ENCODE peak calls at places on chromosome 13, in five cellular contexts. G is brain microvascular endothelial cell; A is CD8-positive, alpha-beta T cell; W is IMR-90; Z is HFF-Myc. S is an unnamed sample.
A peak's percentile ranks its signal among the peaks of the same experiment; 100 is the strongest.

GRCh38 chr13:41960195-41960699 is 662 bp downstream of the VWA8 start:
- DNase-seq in G (no peak), A (no peak), W (peak; percentile 29), Z (no peak), S (no peak)

GRCh38 chr13:28854657-28855056 is 34.5 kb downstream of the MTUS2 start:
- DNase-seq in G (no peak), A (no peak), W (no peak), Z (peak; percentile 2), S (no peak)

GRCh38 chr13:20193924-20194631 is 1.3 kb upstream of the GJB2 start:
- DNase-seq in G (no peak), A (no peak), W (no peak), Z (no peak), S (no peak)

GRCh38 chr13:108425056-108425455 is 155.5 kb downstream of the TNFSF13B start:
- DNase-seq in G (peak; percentile 86), A (no peak), W (no peak), Z (no peak), S (no peak)

GRCh38 chr13:99984463-99985242 is 3.1 kb downstream of the ZIC2 start:
- DNase-seq in G (no peak), A (no peak), W (no peak), Z (no peak), S (no peak)

GRCh38 chr13:25885418-25885817 is 166.4 kb downstream of the SHISA2 start:
- DNase-seq in G (no peak), A (no peak), W (no peak), Z (no peak), S (no peak)

GRCh38 chr13:79481685-79482052 is 714 bp downstream of the NDFIP2 start:
- DNase-seq in G (no peak), A (no peak), W (no peak), Z (no peak), S (peak; percentile 15)

GRCh38 chr13:113155201-113155600 is 3.2 kb upstream of the PROZ start:
- DNase-seq in G (no peak), A (no peak), W (no peak), Z (no peak), S (no peak)

GRCh38 chr13:44157614-44158013 is 216.0 kb upstream of the SERP2 start:
- DNase-seq in G (no peak), A (no peak), W (no peak), Z (no peak), S (no peak)

GRCh38 chr13:99314640-99315176 is 7.5 kb upstream of the GPR183 start:
- DNase-seq in G (peak; percentile 94), A (no peak), W (peak; percentile 28), Z (peak; percentile 86), S (no peak)

GRCh38 chr13:36157475-36157874 is 26.3 kb upstream of the DCLK1 start:
- DNase-seq in G (no peak), A (no peak), W (no peak), Z (no peak), S (no peak)

GRCh38 chr13:102779426-102780159 is 6.0 kb upstream of the TEX30 start:
- DNase-seq in G (no peak), A (no peak), W (no peak), Z (no peak), S (no peak)

GRCh38 chr13:112652512-112653458 is 37.1 kb upstream of the ATP11A start:
- DNase-seq in G (no peak), A (no peak), W (no peak), Z (no peak), S (no peak)

GRCh38 chr13:21233086-21233485 is 56.6 kb downstream of the MRPL57 start:
- DNase-seq in G (no peak), A (no peak), W (no peak), Z (no peak), S (no peak)

GRCh38 chr13:50474094-50474654 is 369.3 kb downstream of the DLEU7 start:
- DNase-seq in G (peak; percentile 27), A (no peak), W (no peak), Z (no peak), S (no peak)

GRCh38 chr13:34164585-34164984 is 346.6 kb downstream of the RFC3 start:
- DNase-seq in G (no peak), A (no peak), W (no peak), Z (no peak), S (no peak)

GRCh38 chr13:25330541-25330940 is 29.1 kb downstream of the NUP58 start:
- DNase-seq in G (no peak), A (no peak), W (peak; percentile 28), Z (no peak), S (no peak)

GRCh38 chr13:43838909-43839308 is 40.6 kb downstream of the CCDC122 start:
- DNase-seq in G (no peak), A (no peak), W (peak; percentile 54), Z (peak; percentile 40), S (no peak)

GRCh38 chr13:98110749-98111148 is 32.1 kb upstream of the FARP1 start:
- DNase-seq in G (no peak), A (no peak), W (no peak), Z (no peak), S (no peak)

GRCh38 chr13:100493418-100493817 is 95.2 kb downstream of the GGACT start:
- DNase-seq in G (no peak), A (no peak), W (no peak), Z (no peak), S (no peak)

GRCh38 chr13:32126298-32126697 is 94.7 kb downstream of the FRY start:
- DNase-seq in G (no peak), A (no peak), W (no peak), Z (no peak), S (no peak)

GRCh38 chr13:69604698-69605097 is 502.9 kb upstream of the ATXN8OS start:
- DNase-seq in G (no peak), A (no peak), W (no peak), Z (no peak), S (no peak)

GRCh38 chr13:98963917-98964316 is 13.9 kb downstream of the DOCK9 start:
- DNase-seq in G (no peak), A (no peak), W (no peak), Z (no peak), S (no peak)

GRCh38 chr13:58907347-58907746 is 1256.4 kb downstream of the DIAPH3 start:
- DNase-seq in G (no peak), A (no peak), W (peak; percentile 0), Z (no peak), S (no peak)

GRCh38 chr13:81001828-81002385 is 661.0 kb upstream of the SPRY2 start:
- DNase-seq in G (no peak), A (no peak), W (no peak), Z (no peak), S (no peak)

GRCh38 chr13:66225071-66225470 is 1005.1 kb downstream of the PCDH9 start:
- DNase-seq in G (no peak), A (no peak), W (no peak), Z (no peak), S (no peak)

GRCh38 chr13:40776681-40777165 is 5.7 kb upstream of the MRPS31 start:
- DNase-seq in G (peak; percentile 30), A (peak; percentile 22), W (peak; percentile 55), Z (no peak), S (no peak)

GRCh38 chr13:87684850-87685735 is 13.9 kb downstream of the SLITRK5 start:
- DNase-seq in G (no peak), A (no peak), W (no peak), Z (no peak), S (no peak)

GRCh38 chr13:113654591-113655357 is 3.2 kb downstream of the ATP4B start:
- DNase-seq in G (no peak), A (no peak), W (no peak), Z (no peak), S (no peak)

GRCh38 chr13:61410669-61411297 is 4.9 kb downstream of the PCDH20 start:
- DNase-seq in G (no peak), A (no peak), W (peak; percentile 8), Z (no peak), S (no peak)

GRCh38 chr13:110396476-110396875 is 89.4 kb downstream of the COL4A2 start:
- DNase-seq in G (no peak), A (no peak), W (no peak), Z (no peak), S (no peak)

GRCh38 chr13:110396913-110397379 is 89.9 kb downstream of the COL4A2 start:
- DNase-seq in G (peak; percentile 100), A (no peak), W (peak; percentile 100), Z (peak; percentile 98), S (no peak)

GRCh38 chr13:110399801-110400200 is 92.7 kb downstream of the COL4A2 start:
- DNase-seq in G (no peak), A (no peak), W (peak; percentile 51), Z (no peak), S (no peak)

GRCh38 chr13:110398564-110399507 is 91.8 kb downstream of the COL4A2 start:
- DNase-seq in G (no peak), A (no peak), W (peak; percentile 72), Z (no peak), S (no peak)

DNA sequence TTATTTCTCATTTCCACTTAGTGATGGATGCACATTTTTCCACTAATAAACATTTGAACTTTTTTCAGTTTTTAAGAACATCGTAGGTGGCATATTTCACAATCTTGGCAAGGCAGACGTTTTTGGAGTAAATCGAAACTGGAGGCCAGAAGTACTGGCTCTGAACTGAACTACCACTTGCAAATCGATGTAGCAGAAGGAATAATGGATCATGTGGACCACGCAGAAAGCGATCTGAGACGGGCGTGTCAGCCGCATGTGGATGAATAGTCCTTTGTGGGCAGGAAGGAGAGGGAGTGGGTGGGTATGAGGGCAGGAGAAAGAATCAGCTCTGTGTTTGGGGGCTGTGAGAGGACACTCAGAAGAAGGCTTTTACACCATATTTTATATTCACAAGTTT is 90.4 kb downstream of the COL4A2 start:
- DNase-seq in G (no peak), A (no peak), W (peak; percentile 85), Z (no peak), S (no peak)
- TF ChIP-seq CTCF in G (no peak), A (no peak), W (no peak), Z (no peak), S (no peak)

GRCh38 chr13:93922063-93922462 is 557.4 kb downstream of the DCT start:
- DNase-seq in G (no peak), A (no peak), W (no peak), Z (no peak), S (no peak)
- TF ChIP-seq CTCF in G (no peak), A (no peak), W (no peak), Z (no peak), S (no peak)

DNA sequence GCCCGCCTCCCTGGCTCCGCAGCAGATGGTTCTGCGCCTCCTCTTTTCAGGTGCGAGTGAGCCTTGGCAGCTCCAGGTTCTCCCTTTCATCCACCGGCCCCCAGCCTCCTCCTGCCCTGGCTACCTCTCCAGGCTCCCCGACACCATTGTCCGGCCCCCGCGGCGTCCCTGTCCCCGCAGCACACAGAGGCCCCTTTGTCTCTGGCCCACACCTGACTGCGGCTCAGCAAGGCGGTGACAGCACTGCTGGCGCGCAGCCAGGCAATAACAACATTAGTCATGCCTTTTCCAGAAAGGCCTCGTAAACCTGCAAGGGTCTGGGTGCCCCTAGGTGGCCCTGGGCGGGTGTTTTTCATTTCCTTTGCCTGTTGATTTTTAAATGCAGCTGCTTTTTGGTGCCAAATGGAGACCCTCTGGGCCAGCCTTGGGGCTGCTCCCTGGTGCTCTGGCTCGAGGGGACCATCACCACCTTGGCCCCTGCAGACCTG is 73.2 kb upstream of the MEDAG start:
- DNase-seq in G (peak; percentile 59), A (no peak), W (no peak), Z (no peak), S (no peak)
- TF ChIP-seq CTCF in G (no peak), A (no peak), W (no peak), Z (no peak), S (no peak)

DNA sequence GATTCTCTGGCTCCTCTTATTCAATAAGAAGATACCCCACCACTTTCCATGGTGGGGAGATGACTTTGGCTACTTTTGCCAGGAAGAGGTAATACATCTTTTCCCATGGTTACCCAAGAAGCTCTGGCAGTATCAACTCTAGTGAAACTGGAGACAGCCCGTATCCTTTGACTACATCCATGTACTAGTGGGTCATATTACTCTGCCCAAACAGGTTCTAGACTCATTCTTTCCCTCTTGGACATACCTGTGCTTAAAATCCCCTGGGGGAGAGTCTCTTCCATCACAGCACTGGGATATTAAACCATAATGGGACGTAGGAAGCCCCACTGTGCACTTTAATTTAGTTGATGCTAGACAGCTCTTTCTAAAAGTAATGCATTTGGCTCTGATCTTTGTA is 144.7 kb upstream of the KLF12 start:
- DNase-seq in G (no peak), A (no peak), W (no peak), Z (no peak), S (no peak)
- TF ChIP-seq CTCF in G (no peak), A (no peak), W (no peak), Z (no peak), S (no peak)